ENCODE peak calls at places on chromosomes 6 and 20, in ten cellular contexts. One of them, this sample, is unnamed.

GRCh38 chr6:35300848-35301247 is 3.2 kb downstream of the DEF6 start:
- DNase-seq in cardiac fibroblast: no peak
- DNase-seq in AG10803: no peak
- DNase-seq in CD8-positive, alpha-beta T cell: peak
- DNase-seq in body of pancreas: no peak
- DNase-seq in ovary: no peak
- DNase-seq in A673: no peak
- DNase-seq in OCI-LY7: no peak
- DNase-seq in epithelial cell of esophagus: no peak
- DNase-seq in hepatocyte: no peak
- DNase-seq in this sample: no peak

GRCh38 chr6:159984268-159984786 is 15.4 kb downstream of the IGF2R start:
- DNase-seq in A673: no peak
- DNase-seq in AG10803: peak
- DNase-seq in ovary: no peak
- DNase-seq in epithelial cell of esophagus: peak
- DNase-seq in body of pancreas: no peak
- DNase-seq in hepatocyte: no peak
- DNase-seq in OCI-LY7: no peak
- DNase-seq in CD8-positive, alpha-beta T cell: no peak
- DNase-seq in cardiac fibroblast: peak
- DNase-seq in this sample: peak

GRCh38 chr6:132669690-132670291 is 10.8 kb upstream of the TAAR1 start:
- DNase-seq in cardiac fibroblast: peak
- DNase-seq in OCI-LY7: peak
- DNase-seq in AG10803: peak
- DNase-seq in body of pancreas: no peak
- DNase-seq in ovary: no peak
- DNase-seq in CD8-positive, alpha-beta T cell: no peak
- DNase-seq in A673: peak
- DNase-seq in hepatocyte: peak
- DNase-seq in epithelial cell of esophagus: peak
- DNase-seq in this sample: peak

GRCh38 chr6:116779569-116780164 is 14.1 kb upstream of the FAM162B start:
- DNase-seq in epithelial cell of esophagus: peak
- DNase-seq in CD8-positive, alpha-beta T cell: no peak
- DNase-seq in OCI-LY7: peak
- DNase-seq in A673: peak
- DNase-seq in hepatocyte: peak
- DNase-seq in cardiac fibroblast: peak
- DNase-seq in ovary: no peak
- DNase-seq in body of pancreas: no peak
- DNase-seq in AG10803: peak
- DNase-seq in this sample: peak

GRCh38 chr6:12842126-12842525 is 125.6 kb downstream of the PHACTR1 start:
- DNase-seq in epithelial cell of esophagus: no peak
- DNase-seq in AG10803: peak
- DNase-seq in OCI-LY7: no peak
- DNase-seq in CD8-positive, alpha-beta T cell: no peak
- DNase-seq in ovary: no peak
- DNase-seq in hepatocyte: no peak
- DNase-seq in A673: no peak
- DNase-seq in cardiac fibroblast: no peak
- DNase-seq in body of pancreas: no peak
- DNase-seq in this sample: no peak

GRCh38 chr6:112690497-112691202 is 343.5 kb downstream of the RFPL4B start:
- DNase-seq in cardiac fibroblast: peak
- DNase-seq in A673: peak
- DNase-seq in hepatocyte: no peak
- DNase-seq in epithelial cell of esophagus: no peak
- DNase-seq in CD8-positive, alpha-beta T cell: no peak
- DNase-seq in body of pancreas: no peak
- DNase-seq in OCI-LY7: no peak
- DNase-seq in AG10803: peak
- DNase-seq in ovary: no peak
- DNase-seq in this sample: peak

GRCh38 chr6:11496152-11497060 is 41.1 kb upstream of the TMEM170B start:
- DNase-seq in epithelial cell of esophagus: peak
- DNase-seq in CD8-positive, alpha-beta T cell: peak
- DNase-seq in A673: peak
- DNase-seq in cardiac fibroblast: peak
- DNase-seq in OCI-LY7: peak
- DNase-seq in hepatocyte: peak
- DNase-seq in ovary: peak
- DNase-seq in body of pancreas: peak
- DNase-seq in AG10803: peak
- DNase-seq in this sample: peak

GRCh38 chr6:113600556-113601339 is 256.4 kb upstream of the MARCKS start:
- DNase-seq in ovary: no peak
- DNase-seq in hepatocyte: no peak
- DNase-seq in A673: no peak
- DNase-seq in CD8-positive, alpha-beta T cell: no peak
- DNase-seq in AG10803: no peak
- DNase-seq in body of pancreas: no peak
- DNase-seq in epithelial cell of esophagus: no peak
- DNase-seq in OCI-LY7: no peak
- DNase-seq in cardiac fibroblast: no peak
- DNase-seq in this sample: no peak

GRCh38 chr20:25198663-25199363 is 3.3 kb downstream of the ENTPD6 start:
- DNase-seq in ovary: no peak
- DNase-seq in body of pancreas: no peak
- DNase-seq in CD8-positive, alpha-beta T cell: no peak
- DNase-seq in A673: no peak
- DNase-seq in hepatocyte: no peak
- DNase-seq in AG10803: peak
- DNase-seq in cardiac fibroblast: no peak
- DNase-seq in OCI-LY7: no peak
- DNase-seq in epithelial cell of esophagus: peak
- DNase-seq in this sample: peak

GRCh38 chr20:35831029-35831428 is 59.2 kb downstream of the PHF20 start:
- DNase-seq in ovary: no peak
- DNase-seq in A673: no peak
- DNase-seq in hepatocyte: no peak
- DNase-seq in OCI-LY7: no peak
- DNase-seq in body of pancreas: no peak
- DNase-seq in AG10803: no peak
- DNase-seq in epithelial cell of esophagus: peak
- DNase-seq in cardiac fibroblast: no peak
- DNase-seq in CD8-positive, alpha-beta T cell: no peak
- DNase-seq in this sample: peak

GRCh38 chr20:32080783-32081182 is 28.7 kb upstream of the TM9SF4 start:
- DNase-seq in CD8-positive, alpha-beta T cell: no peak
- DNase-seq in cardiac fibroblast: no peak
- DNase-seq in AG10803: no peak
- DNase-seq in hepatocyte: no peak
- DNase-seq in A673: no peak
- DNase-seq in body of pancreas: no peak
- DNase-seq in epithelial cell of esophagus: no peak
- DNase-seq in ovary: no peak
- DNase-seq in OCI-LY7: no peak
- DNase-seq in this sample: no peak

DNA sequence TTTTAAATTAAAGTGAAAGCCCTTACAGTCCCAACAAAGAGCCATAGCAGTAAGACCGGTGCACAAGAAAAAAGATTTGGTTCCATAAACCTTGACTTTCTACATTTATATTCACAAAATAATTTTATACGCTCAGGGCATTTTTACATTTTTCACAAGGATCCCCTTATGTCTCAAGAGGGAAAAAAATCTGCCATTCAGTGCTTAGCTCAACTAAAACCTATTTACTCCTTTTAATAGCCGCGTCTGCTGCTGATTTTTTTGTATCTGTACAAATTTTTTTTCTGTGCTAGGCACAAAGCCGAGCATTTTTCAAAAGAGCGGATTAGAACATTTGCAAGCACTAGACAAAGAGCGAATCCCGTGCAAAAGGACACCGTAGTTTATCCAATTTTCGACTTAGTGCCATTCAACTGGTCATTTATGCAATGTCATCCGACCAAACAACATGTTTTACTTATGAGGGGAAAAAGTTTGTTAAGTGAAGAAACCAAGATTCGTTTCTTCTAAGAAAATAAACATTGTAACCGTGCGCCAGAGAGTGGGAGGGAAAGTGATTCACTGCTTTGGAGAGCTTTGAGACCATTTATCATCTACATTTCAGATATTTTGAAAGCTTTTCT is 3.7 kb downstream of the TFAP2D start:
- DNase-seq in OCI-LY7: no peak
- DNase-seq in ovary: no peak
- DNase-seq in epithelial cell of esophagus: no peak
- DNase-seq in A673: no peak
- DNase-seq in cardiac fibroblast: no peak
- DNase-seq in body of pancreas: no peak
- DNase-seq in hepatocyte: no peak
- DNase-seq in CD8-positive, alpha-beta T cell: no peak
- DNase-seq in AG10803: no peak
- DNase-seq in this sample: peak
- H3K4me3 ChIP-seq in OCI-LY7: no peak
- H3K4me3 ChIP-seq in ovary: no peak
- H3K4me3 ChIP-seq in epithelial cell of esophagus: no peak
- H3K4me3 ChIP-seq in A673: no peak
- H3K4me3 ChIP-seq in cardiac fibroblast: no peak
- H3K4me3 ChIP-seq in body of pancreas: no peak
- H3K4me3 ChIP-seq in hepatocyte: no peak
- H3K4me3 ChIP-seq in CD8-positive, alpha-beta T cell: no peak
- H3K4me3 ChIP-seq in AG10803: no peak
- H3K4me3 ChIP-seq in this sample: no peak

GRCh38 chr20:63099426-63100267 is 92.9 kb upstream of the BHLHE23 start:
- DNase-seq in A673: no peak
- DNase-seq in OCI-LY7: no peak
- DNase-seq in AG10803: no peak
- DNase-seq in ovary: no peak
- DNase-seq in epithelial cell of esophagus: no peak
- DNase-seq in CD8-positive, alpha-beta T cell: no peak
- DNase-seq in body of pancreas: no peak
- DNase-seq in cardiac fibroblast: no peak
- DNase-seq in hepatocyte: no peak
- DNase-seq in this sample: no peak
- TF ChIP-seq CTCF in A673: no peak
- TF ChIP-seq CTCF in OCI-LY7: no peak
- TF ChIP-seq CTCF in AG10803: no peak
- TF ChIP-seq CTCF in ovary: no peak
- TF ChIP-seq CTCF in epithelial cell of esophagus: no peak
- TF ChIP-seq CTCF in CD8-positive, alpha-beta T cell: no peak
- TF ChIP-seq CTCF in body of pancreas: no peak
- TF ChIP-seq CTCF in cardiac fibroblast: no peak
- TF ChIP-seq CTCF in hepatocyte: no peak
- TF ChIP-seq CTCF in this sample: no peak

GRCh38 chr6:100229512-100229911 is 235.2 kb downstream of the SIM1 start:
- DNase-seq in hepatocyte: no peak
- DNase-seq in A673: no peak
- DNase-seq in CD8-positive, alpha-beta T cell: no peak
- DNase-seq in ovary: no peak
- DNase-seq in OCI-LY7: no peak
- DNase-seq in AG10803: no peak
- DNase-seq in epithelial cell of esophagus: peak
- DNase-seq in cardiac fibroblast: no peak
- DNase-seq in body of pancreas: peak
- DNase-seq in this sample: no peak
- H3K4me3 ChIP-seq in hepatocyte: no peak
- H3K4me3 ChIP-seq in A673: no peak
- H3K4me3 ChIP-seq in CD8-positive, alpha-beta T cell: no peak
- H3K4me3 ChIP-seq in ovary: no peak
- H3K4me3 ChIP-seq in OCI-LY7: no peak
- H3K4me3 ChIP-seq in AG10803: no peak
- H3K4me3 ChIP-seq in epithelial cell of esophagus: no peak
- H3K4me3 ChIP-seq in cardiac fibroblast: no peak
- H3K4me3 ChIP-seq in body of pancreas: no peak
- H3K4me3 ChIP-seq in this sample: no peak

GRCh38 chr6:2599817-2600216 is 150.9 kb downstream of the MYLK4 start:
- DNase-seq in hepatocyte: no peak
- DNase-seq in CD8-positive, alpha-beta T cell: no peak
- DNase-seq in epithelial cell of esophagus: no peak
- DNase-seq in cardiac fibroblast: no peak
- DNase-seq in body of pancreas: no peak
- DNase-seq in A673: no peak
- DNase-seq in ovary: no peak
- DNase-seq in AG10803: no peak
- DNase-seq in OCI-LY7: no peak
- DNase-seq in this sample: no peak

GRCh38 chr6:2600363-2600762 is 150.4 kb downstream of the MYLK4 start:
- DNase-seq in A673: no peak
- DNase-seq in OCI-LY7: no peak
- DNase-seq in CD8-positive, alpha-beta T cell: no peak
- DNase-seq in hepatocyte: no peak
- DNase-seq in ovary: no peak
- DNase-seq in epithelial cell of esophagus: no peak
- DNase-seq in AG10803: no peak
- DNase-seq in body of pancreas: no peak
- DNase-seq in cardiac fibroblast: no peak
- DNase-seq in this sample: no peak

GRCh38 chr6:2596222-2596621 is 154.5 kb downstream of the MYLK4 start:
- DNase-seq in AG10803: no peak
- DNase-seq in cardiac fibroblast: no peak
- DNase-seq in epithelial cell of esophagus: no peak
- DNase-seq in CD8-positive, alpha-beta T cell: no peak
- DNase-seq in hepatocyte: no peak
- DNase-seq in OCI-LY7: peak
- DNase-seq in ovary: no peak
- DNase-seq in A673: peak
- DNase-seq in body of pancreas: no peak
- DNase-seq in this sample: no peak

GRCh38 chr6:2594868-2595267 is 155.9 kb downstream of the MYLK4 start:
- DNase-seq in epithelial cell of esophagus: peak
- DNase-seq in OCI-LY7: no peak
- DNase-seq in body of pancreas: no peak
- DNase-seq in cardiac fibroblast: no peak
- DNase-seq in A673: no peak
- DNase-seq in CD8-positive, alpha-beta T cell: no peak
- DNase-seq in AG10803: no peak
- DNase-seq in hepatocyte: no peak
- DNase-seq in ovary: no peak
- DNase-seq in this sample: no peak

GRCh38 chr6:2598867-2599266 is 151.9 kb downstream of the MYLK4 start:
- DNase-seq in CD8-positive, alpha-beta T cell: no peak
- DNase-seq in cardiac fibroblast: no peak
- DNase-seq in hepatocyte: no peak
- DNase-seq in body of pancreas: no peak
- DNase-seq in ovary: no peak
- DNase-seq in A673: no peak
- DNase-seq in AG10803: no peak
- DNase-seq in epithelial cell of esophagus: no peak
- DNase-seq in OCI-LY7: no peak
- DNase-seq in this sample: no peak
- TF ChIP-seq CTCF in CD8-positive, alpha-beta T cell: no peak
- TF ChIP-seq CTCF in cardiac fibroblast: no peak
- TF ChIP-seq CTCF in hepatocyte: no peak
- TF ChIP-seq CTCF in body of pancreas: no peak
- TF ChIP-seq CTCF in ovary: no peak
- TF ChIP-seq CTCF in A673: no peak
- TF ChIP-seq CTCF in AG10803: no peak
- TF ChIP-seq CTCF in epithelial cell of esophagus: no peak
- TF ChIP-seq CTCF in OCI-LY7: no peak
- TF ChIP-seq CTCF in this sample: no peak